ENCODE peak calls at places on chromosome 17, in eight cellular contexts. V is AG08396, E is heart right ventricle, J is ELR, K is NCI-H748 treated with DMSO at 0.1 percent for 48 hours, F is posterior cingulate gyrus, R is Kasumi-1, S is GM18507. M is an unnamed sample.

GRCh38 chr17:79874329-79874981 is 35.2 kb upstream of the CBX4 start:
- DNase-seq in F (peak; percentile 3), R (peak; percentile 80), E (no peak), J (peak; percentile 65), S (peak; percentile 39), K (no peak), V (peak; percentile 56), M (peak; percentile 27)

GRCh38 chr17:32498362-32498761 is 11.6 kb downstream of the CDK5R1 start:
- DNase-seq in K (peak; percentile 55), J (no peak), R (no peak), S (no peak), V (no peak), E (no peak), F (no peak), M (no peak)

GRCh38 chr17:72369366-72369765 is 248.5 kb downstream of the SOX9 start:
- DNase-seq in K (no peak), J (no peak), R (no peak), V (no peak), F (no peak), S (no peak), E (no peak), M (no peak)

GRCh38 chr17:16980813-16981731 is 9.2 kb upstream of the TNFRSF13B start:
- DNase-seq in K (no peak), J (peak; percentile 47), R (no peak), V (no peak), E (no peak), S (peak; percentile 63), F (no peak), M (no peak)

GRCh38 chr17:39618956-39619785 is 7.6 kb upstream of the PPP1R1B start:
- DNase-seq in K (no peak), S (no peak), R (no peak), V (no peak), F (no peak), J (no peak), E (no peak), M (no peak)

GRCh38 chr17:36937961-36938565 is 788 bp downstream of the LHX1 start:
- DNase-seq in F (no peak), R (peak; percentile 30), J (peak; percentile 53), K (no peak), E (no peak), S (no peak), V (no peak), M (no peak)

GRCh38 chr17:7034955-7035590 is 742 bp upstream of the SLC16A13 start:
- DNase-seq in E (peak; percentile 52), V (no peak), K (no peak), J (no peak), F (peak; percentile 1), S (no peak), R (peak; percentile 45), M (no peak)

GRCh38 chr17:47957591-47958490 is at the start of gene PRR15L:
- DNase-seq in K (peak; percentile 83), E (no peak), V (no peak), F (no peak), S (no peak), J (no peak), R (no peak), M (no peak)

GRCh38 chr17:16286009-16286946 is 67.0 kb downstream of the CENPV start:
- DNase-seq in F (no peak), K (no peak), J (peak; percentile 99), E (peak; percentile 82), S (peak; percentile 79), R (peak; percentile 88), V (peak; percentile 85), M (peak; percentile 55)

GRCh38 chr17:59812139-59812538 is 80.6 kb downstream of the TUBD1 start:
- DNase-seq in J (no peak), R (peak; percentile 85), E (no peak), V (no peak), S (no peak), F (no peak), K (no peak), M (no peak)

GRCh38 chr17:47708312-47708863 is 14.4 kb downstream of the TBKBP1 start:
- DNase-seq in K (no peak), S (no peak), E (no peak), F (no peak), V (no peak), R (no peak), J (no peak), M (no peak)

GRCh38 chr17:1882836-1883235 is 53.0 kb downstream of the RPA1 start:
- DNase-seq in J (peak; percentile 63), S (no peak), R (peak; percentile 9), E (no peak), K (peak; percentile 6), F (no peak), V (peak; percentile 43), M (peak; percentile 23)

GRCh38 chr17:81955756-81956544 is 5.0 kb downstream of the NOTUM start:
- DNase-seq in S (no peak), F (no peak), J (no peak), K (no peak), E (no peak), V (no peak), R (no peak), M (no peak)

GRCh38 chr17:11612956-11613355 is 14.7 kb downstream of the DNAH9 start:
- DNase-seq in J (no peak), E (no peak), V (no peak), S (no peak), R (no peak), K (no peak), F (no peak), M (no peak)

GRCh38 chr17:43769426-43769825 is 9.4 kb downstream of the DUSP3 start:
- DNase-seq in S (no peak), K (no peak), V (no peak), J (no peak), R (no peak), E (no peak), F (no peak), M (no peak)

GRCh38 chr17:72962099-72962498 is 130.4 kb downstream of the SLC39A11 start:
- DNase-seq in S (no peak), J (no peak), E (no peak), V (no peak), R (no peak), K (no peak), F (no peak), M (no peak)

GRCh38 chr17:80141463-80142165 is 5.3 kb downstream of the EIF4A3 start:
- DNase-seq in E (no peak), F (no peak), K (no peak), J (no peak), R (no peak), S (no peak), V (no peak), M (no peak)

GRCh38 chr17:40026816-40027613 is 11.8 kb downstream of the CSF3 start:
- DNase-seq in K (peak; percentile 15), E (peak; percentile 87), R (peak; percentile 78), V (peak; percentile 88), F (peak; percentile 95), S (peak; percentile 74), J (peak; percentile 92), M (peak; percentile 68)

GRCh38 chr17:69999253-69999652 is 75.8 kb upstream of the KCNJ16 start:
- DNase-seq in J (no peak), F (no peak), V (no peak), K (no peak), S (no peak), E (no peak), R (no peak), M (no peak)

GRCh38 chr17:17944253-17944652 is 27.9 kb downstream of the TOM1L2 start:
- DNase-seq in K (no peak), E (no peak), V (no peak), S (no peak), F (no peak), J (no peak), R (no peak), M (no peak)

GRCh38 chr17:83055911-83056582 is 23.4 kb upstream of the METRNL start:
- DNase-seq in K (no peak), S (no peak), R (no peak), F (peak; percentile 17), J (peak; percentile 92), V (peak; percentile 88), E (no peak), M (no peak)

GRCh38 chr17:50348522-50349240 is 2.8 kb downstream of the XYLT2 start:
- DNase-seq in F (peak; percentile 64), R (no peak), E (no peak), J (peak; percentile 84), S (no peak), V (peak; percentile 69), K (no peak), M (no peak)

GRCh38 chr17:63102034-63102433 is 136.0 kb downstream of the TANC2 start:
- DNase-seq in F (no peak), S (no peak), E (no peak), R (no peak), V (no peak), J (no peak), K (no peak), M (no peak)

GRCh38 chr17:22694362-22695227 is 1002.3 kb downstream of the KCNJ18 start:
- DNase-seq in R (no peak), K (peak; percentile 8), V (no peak), J (no peak), F (no peak), S (no peak), E (no peak), M (no peak)

GRCh38 chr17:9839433-9839832 is 13.7 kb downstream of the GLP2R start:
- DNase-seq in K (no peak), F (no peak), R (no peak), V (no peak), S (no peak), E (no peak), J (peak; percentile 10), M (no peak)

GRCh38 chr17:57784226-57784895 is 39.3 kb upstream of the CCDC182 start:
- DNase-seq in S (no peak), V (no peak), E (no peak), J (no peak), F (no peak), K (no peak), R (no peak), M (no peak)

GRCh38 chr17:1736348-1737281 is 6.1 kb upstream of the SERPINF2 start:
- DNase-seq in S (peak; percentile 73), J (peak; percentile 34), E (peak; percentile 69), V (peak; percentile 60), R (peak; percentile 69), F (no peak), K (no peak), M (no peak)

GRCh38 chr17:72479113-72479512 is 358.3 kb downstream of the SOX9 start:
- DNase-seq in J (no peak), E (no peak), F (no peak), K (no peak), R (no peak), V (no peak), S (no peak), M (no peak)

GRCh38 chr17:64420143-64420670 is 28.7 kb upstream of the MILR1 start:
- DNase-seq in K (peak; percentile 66), S (no peak), J (peak; percentile 88), V (peak; percentile 71), F (no peak), R (peak; percentile 98), E (peak; percentile 51), M (peak; percentile 19)

GRCh38 chr17:37225458-37225857 is 150.3 kb upstream of the C17orf78 start:
- DNase-seq in E (no peak), R (no peak), K (no peak), V (no peak), J (no peak), F (no peak), S (no peak), M (no peak)

GRCh38 chr17:83173997-83174858 is 94.8 kb downstream of the METRNL start:
- DNase-seq in V (no peak), F (peak; percentile 78), K (peak; percentile 9), E (no peak), J (no peak), R (no peak), S (peak; percentile 66), M (no peak)

GRCh38 chr17:80789356-80789902 is 202.2 kb upstream of the CHMP6 start:
- DNase-seq in J (peak; percentile 98), R (no peak), V (peak; percentile 85), E (peak; percentile 61), F (no peak), S (peak; percentile 40), K (no peak), M (no peak)

GRCh38 chr17:836154-836553 is 54.0 kb downstream of the MRM3 start:
- DNase-seq in K (no peak), J (peak; percentile 87), R (no peak), F (no peak), V (peak; percentile 31), S (no peak), E (peak; percentile 15), M (no peak)

GRCh38 chr17:48645639-48646182 is 19.6 kb upstream of the HOXB9 start:
- DNase-seq in F (no peak), S (no peak), E (no peak), R (no peak), V (peak; percentile 6), K (no peak), J (no peak), M (no peak)

M was measured in activated T-cell treated with anti-CD3 and anti-CD28 coated beads for 4 hours.